ENCODE peak calls at places on chromosomes 4 and X, in eight cellular contexts. W is prostate gland, Z is HCT116, O is HepG2, F is SK-N-SH, T is transverse colon, D is breast epithelium, C is H1. S is an unnamed sample.

GRCh38 chr4:86594559-86595425 is 677 bp downstream of the PTPN13 start:
- DNase-seq in F (peak; percentile 63), W (peak; percentile 48), T (peak; percentile 23), D (peak; percentile 17), Z (peak; percentile 13), O (no peak), C (no peak), S (peak; percentile 69)

GRCh38 chr4:101103381-101104142 is 243.8 kb downstream of the PPP3CA start:
- DNase-seq in C (no peak), Z (no peak), T (no peak), D (no peak), O (no peak), W (no peak), F (peak; percentile 10), S (no peak)

GRCh38 chrX:140762061-140762460 is 52.5 kb downstream of the LINC00632 start:
- DNase-seq in F (peak; percentile 50), W (peak; percentile 3), C (no peak), T (peak; percentile 13), D (no peak), Z (no peak), O (peak; percentile 5), S (peak; percentile 61)

GRCh38 chr4:33746979-33747378 is 2497.3 kb downstream of the ARAP2 start:
- DNase-seq in F (no peak), Z (no peak), W (no peak), D (no peak), O (no peak), C (no peak), T (no peak), S (no peak)

GRCh38 chr4:73599182-73599581 is 21.1 kb downstream of the RASSF6 start:
- DNase-seq in Z (peak; percentile 38), W (no peak), C (no peak), F (no peak), O (peak; percentile 95), D (peak; percentile 42), T (peak; percentile 80), S (no peak)

GRCh38 chr4:4721636-4722035 is 137.8 kb upstream of the MSX1 start:
- DNase-seq in T (no peak), F (no peak), C (no peak), O (no peak), W (no peak), Z (no peak), D (no peak), S (no peak)

GRCh38 chrX:108699368-108699767 is 37.0 kb downstream of the IRS4 start:
- DNase-seq in C (no peak), O (peak; percentile 13), Z (peak; percentile 16), D (no peak), W (no peak), F (peak; percentile 16), T (no peak), S (no peak)

GRCh38 chr4:142817442-142817841 is 28.7 kb downstream of the INPP4B start:
- DNase-seq in C (no peak), T (no peak), W (no peak), D (peak; percentile 35), O (no peak), F (no peak), Z (peak; percentile 88), S (no peak)

GRCh38 chrX:101252634-101253033 is 33.0 kb downstream of the DRP2 start:
- DNase-seq in W (no peak), O (no peak), D (no peak), C (no peak), T (no peak), Z (no peak), F (no peak), S (no peak)

GRCh38 chrX:140524556-140524955 is 19.7 kb upstream of the SOX3 start:
- DNase-seq in D (no peak), Z (no peak), W (no peak), O (no peak), F (no peak), C (no peak), T (no peak), S (no peak)

GRCh38 chr4:15368906-15369305 is 58.9 kb upstream of the C1QTNF7 start:
- DNase-seq in O (no peak), Z (no peak), F (no peak), D (no peak), T (no peak), W (no peak), C (no peak), S (no peak)

GRCh38 chr4:125741825-125742452 is 427.2 kb downstream of the FAT4 start:
- DNase-seq in Z (no peak), C (no peak), D (no peak), T (no peak), W (no peak), O (peak; percentile 1), F (peak; percentile 43), S (no peak)
- TF ChIP-seq CTCF in Z (peak; percentile 24), C (peak; percentile 35), D (peak; percentile 22), T (no peak), W (peak; percentile 48), O (peak; percentile 28), F (peak; percentile 68), S (peak; percentile 64)

GRCh38 chr4:168840988-168841681 is 168.9 kb downstream of the CBR4 start:
- DNase-seq in F (no peak), O (no peak), D (no peak), Z (no peak), C (peak; percentile 61), W (no peak), T (no peak), S (no peak)

GRCh38 chr4:168840386-168840763 is 169.7 kb downstream of the CBR4 start:
- DNase-seq in C (no peak), D (no peak), W (no peak), Z (no peak), F (no peak), O (no peak), T (no peak), S (no peak)

GRCh38 chr4:168842186-168842585 is 167.9 kb downstream of the CBR4 start:
- DNase-seq in W (no peak), O (no peak), F (no peak), C (no peak), T (no peak), D (no peak), Z (no peak), S (no peak)

GRCh38 chr4:168839758-168840385 is 170.2 kb downstream of the CBR4 start:
- DNase-seq in O (no peak), C (no peak), Z (no peak), D (no peak), W (no peak), T (no peak), F (no peak), S (no peak)

GRCh38 chr4:168841682-168842019 is 168.4 kb downstream of the CBR4 start:
- DNase-seq in F (no peak), D (no peak), T (no peak), C (no peak), Z (no peak), W (no peak), O (no peak), S (no peak)
- H3K4me1 ChIP-seq in F (peaks cover 4% of the 10 kb centered on the region), D (peaks cover 26% of the 10 kb centered on the region), T (peaks cover 64% of the 10 kb centered on the region), C (peaks cover 5% of the 10 kb centered on the region), Z (no peaks in the 10 kb centered on the region), W (no peaks in the 10 kb centered on the region), O (peaks cover 7% of the 10 kb centered on the region), S (peaks cover 100% of the 10 kb centered on the region)

DNA sequence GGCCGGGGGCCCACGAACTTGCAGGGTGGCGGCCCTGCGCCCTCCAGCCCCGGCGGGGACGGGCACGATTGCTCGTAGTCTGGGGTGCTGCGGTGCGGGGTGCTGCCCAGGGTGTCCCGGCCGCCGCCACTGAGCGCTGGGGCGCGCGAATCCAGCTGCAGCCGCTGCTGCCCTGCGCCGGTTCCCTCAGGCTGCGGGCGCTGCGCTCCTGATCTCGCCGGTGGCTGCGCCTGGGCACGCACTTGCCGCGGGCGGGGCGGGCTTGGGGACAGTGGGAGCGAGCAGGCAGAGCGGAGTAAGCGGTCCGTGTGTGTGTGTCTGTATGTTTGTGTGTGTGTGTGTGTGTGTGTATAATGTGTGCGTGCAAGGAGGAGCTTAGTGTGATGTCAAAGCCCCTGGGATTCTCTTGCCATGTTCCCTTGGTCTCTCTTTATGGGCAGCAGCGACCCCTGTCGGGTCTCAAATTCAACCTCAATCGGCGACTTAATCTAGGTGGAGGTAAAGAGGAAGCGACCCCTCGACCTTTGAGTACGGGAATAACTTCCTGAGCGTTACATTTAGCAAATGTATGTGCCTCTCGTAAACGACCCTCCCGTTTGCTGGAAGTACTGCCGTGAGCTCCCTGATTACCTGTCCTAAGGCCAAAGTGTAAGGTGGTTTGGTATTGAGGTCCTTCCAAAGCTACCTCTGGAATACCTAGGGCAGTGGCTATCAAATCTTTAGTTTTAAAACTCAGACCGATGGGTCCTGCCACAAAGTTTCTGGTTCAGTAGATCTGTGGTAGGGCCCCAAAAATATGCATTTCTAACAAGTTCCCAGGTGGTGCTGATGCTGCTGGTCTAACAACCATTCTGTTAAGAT is at the start of gene RNF150:
- DNase-seq in D (peak; percentile 70), C (peak; percentile 73), O (peak; percentile 65), W (peak; percentile 79), F (peak; percentile 87), T (peak; percentile 58), Z (no peak), S (peak; percentile 90)
- TF ChIP-seq POLR2AphosphoS5 in D (no peak), C (peak; percentile 72), O (no peak), W (peak; percentile 54), F (peak; percentile 51), T (peak; percentile 9), Z (no peak), S (peak; percentile 48)

GRCh38 chrX:125439194-125439849 is 119.7 kb downstream of the TEX13C start:
- DNase-seq in F (no peak), O (no peak), C (no peak), Z (no peak), W (no peak), D (no peak), T (no peak), S (no peak)

GRCh38 chrX:125436855-125437254 is 117.2 kb downstream of the TEX13C start:
- DNase-seq in D (no peak), C (no peak), T (no peak), Z (no peak), O (no peak), W (no peak), F (no peak), S (no peak)
- TF ChIP-seq CTCF in D (no peak), C (peak; percentile 40), T (no peak), Z (no peak), O (no peak), W (no peak), F (peak; percentile 50), S (no peak)

DNA sequence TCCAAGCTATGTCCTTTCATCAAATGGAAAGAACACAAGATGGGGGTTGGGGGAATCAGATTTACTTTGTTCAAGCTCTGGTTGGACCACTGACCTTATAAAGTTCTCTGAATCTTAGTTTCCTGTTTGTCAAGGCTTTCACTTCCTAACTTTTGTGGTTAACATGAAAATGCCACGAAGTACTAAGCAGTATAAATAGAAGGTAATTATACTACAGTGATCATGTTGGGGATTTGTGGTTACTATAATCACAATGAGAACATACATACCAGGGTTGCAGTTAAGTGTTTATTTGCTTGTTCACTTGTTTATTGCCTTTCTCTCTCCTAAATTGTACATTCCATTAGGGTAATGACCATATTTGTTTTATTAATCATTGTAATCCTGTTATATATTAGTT is 53.2 kb downstream of the SPRY1 start:
- DNase-seq in Z (no peak), W (no peak), O (peak; percentile 46), D (no peak), F (no peak), C (no peak), T (no peak), S (no peak)
- H3K4me1 ChIP-seq in Z (peaks cover 4% of the 10 kb centered on the region), W (no peaks in the 10 kb centered on the region), O (peaks cover 61% of the 10 kb centered on the region), D (no peaks in the 10 kb centered on the region), F (peaks cover 4% of the 10 kb centered on the region), C (no peaks in the 10 kb centered on the region), T (peaks cover 8% of the 10 kb centered on the region), S (no peaks in the 10 kb centered on the region)

GRCh38 chr4:107858158-107858742 is 33.5 kb downstream of the SGMS2 start:
- DNase-seq in D (no peak), Z (no peak), W (no peak), T (no peak), F (no peak), C (no peak), O (no peak), S (no peak)
- TF ChIP-seq POLR2AphosphoS5 in D (no peak), Z (no peak), W (no peak), T (no peak), F (no peak), C (no peak), O (no peak), S (no peak)